ENCODE peak calls at places on chromosome 20, in ten cellular contexts. One of them, this sample, is unnamed.

GRCh38 chr20:5886788-5887187 is 63.5 kb downstream of the TRMT6 start:
- DNase-seq in NK-92 treated with Interleukin-12 subunit alpha and Interleukin-12 subunit beta, amount 100 ng/mL, for 24 hours: no peak
- DNase-seq in ELR: no peak
- DNase-seq in activated T-cell treated with anti-CD3 and anti-CD28 coated beads for 4 hours: no peak
- DNase-seq in A549: no peak
- DNase-seq in endothelial cell: no peak
- DNase-seq in CD8-positive, alpha-beta memory T cell: no peak
- DNase-seq in CD4-positive, alpha-beta memory T cell: no peak
- DNase-seq in GM13976: no peak
- DNase-seq in sciatic nerve: no peak
- DNase-seq in this sample: no peak

GRCh38 chr20:57570145-57570850 is 9.4 kb downstream of the PCK1 start:
- DNase-seq in NK-92 treated with Interleukin-12 subunit alpha and Interleukin-12 subunit beta, amount 100 ng/mL, for 24 hours: no peak
- DNase-seq in ELR: no peak
- DNase-seq in activated T-cell treated with anti-CD3 and anti-CD28 coated beads for 4 hours: no peak
- DNase-seq in A549: no peak
- DNase-seq in endothelial cell: no peak
- DNase-seq in CD8-positive, alpha-beta memory T cell: no peak
- DNase-seq in CD4-positive, alpha-beta memory T cell: no peak
- DNase-seq in GM13976: no peak
- DNase-seq in sciatic nerve: no peak
- DNase-seq in this sample: no peak

GRCh38 chr20:53926428-53927028 is 143.9 kb downstream of the BCAS1 start:
- DNase-seq in NK-92 treated with Interleukin-12 subunit alpha and Interleukin-12 subunit beta, amount 100 ng/mL, for 24 hours: no peak
- DNase-seq in ELR: peak; percentile 100
- DNase-seq in activated T-cell treated with anti-CD3 and anti-CD28 coated beads for 4 hours: no peak
- DNase-seq in A549: peak; percentile 68
- DNase-seq in endothelial cell: no peak
- DNase-seq in CD8-positive, alpha-beta memory T cell: no peak
- DNase-seq in CD4-positive, alpha-beta memory T cell: no peak
- DNase-seq in GM13976: peak; percentile 58
- DNase-seq in sciatic nerve: no peak
- DNase-seq in this sample: no peak

GRCh38 chr20:56630086-56630493 is 984 bp downstream of the TFAP2C start:
- DNase-seq in NK-92 treated with Interleukin-12 subunit alpha and Interleukin-12 subunit beta, amount 100 ng/mL, for 24 hours: no peak
- DNase-seq in ELR: peak; percentile 92
- DNase-seq in activated T-cell treated with anti-CD3 and anti-CD28 coated beads for 4 hours: no peak
- DNase-seq in A549: peak; percentile 88
- DNase-seq in endothelial cell: peak; percentile 87
- DNase-seq in CD8-positive, alpha-beta memory T cell: no peak
- DNase-seq in CD4-positive, alpha-beta memory T cell: no peak
- DNase-seq in GM13976: peak; percentile 51
- DNase-seq in sciatic nerve: no peak
- DNase-seq in this sample: no peak

GRCh38 chr20:52768649-52769048 is 203.5 kb upstream of the TSHZ2 start:
- DNase-seq in NK-92 treated with Interleukin-12 subunit alpha and Interleukin-12 subunit beta, amount 100 ng/mL, for 24 hours: no peak
- DNase-seq in ELR: no peak
- DNase-seq in activated T-cell treated with anti-CD3 and anti-CD28 coated beads for 4 hours: no peak
- DNase-seq in A549: no peak
- DNase-seq in endothelial cell: no peak
- DNase-seq in CD8-positive, alpha-beta memory T cell: no peak
- DNase-seq in CD4-positive, alpha-beta memory T cell: no peak
- DNase-seq in GM13976: no peak
- DNase-seq in sciatic nerve: no peak
- DNase-seq in this sample: no peak

GRCh38 chr20:47576516-47577033 is 74.9 kb downstream of the NCOA3 start:
- DNase-seq in NK-92 treated with Interleukin-12 subunit alpha and Interleukin-12 subunit beta, amount 100 ng/mL, for 24 hours: no peak
- DNase-seq in ELR: peak; percentile 89
- DNase-seq in activated T-cell treated with anti-CD3 and anti-CD28 coated beads for 4 hours: no peak
- DNase-seq in A549: peak; percentile 81
- DNase-seq in endothelial cell: peak; percentile 31
- DNase-seq in CD8-positive, alpha-beta memory T cell: no peak
- DNase-seq in CD4-positive, alpha-beta memory T cell: no peak
- DNase-seq in GM13976: peak; percentile 65
- DNase-seq in sciatic nerve: peak; percentile 66
- DNase-seq in this sample: peak; percentile 13

GRCh38 chr20:45067558-45067957 is 33.4 kb downstream of the KCNS1 start:
- DNase-seq in NK-92 treated with Interleukin-12 subunit alpha and Interleukin-12 subunit beta, amount 100 ng/mL, for 24 hours: no peak
- DNase-seq in ELR: peak; percentile 43
- DNase-seq in activated T-cell treated with anti-CD3 and anti-CD28 coated beads for 4 hours: no peak
- DNase-seq in A549: no peak
- DNase-seq in endothelial cell: no peak
- DNase-seq in CD8-positive, alpha-beta memory T cell: no peak
- DNase-seq in CD4-positive, alpha-beta memory T cell: no peak
- DNase-seq in GM13976: no peak
- DNase-seq in sciatic nerve: no peak
- DNase-seq in this sample: no peak

GRCh38 chr20:57451759-57452661 is 60.8 kb downstream of the RBM38 start:
- DNase-seq in NK-92 treated with Interleukin-12 subunit alpha and Interleukin-12 subunit beta, amount 100 ng/mL, for 24 hours: no peak
- DNase-seq in ELR: no peak
- DNase-seq in activated T-cell treated with anti-CD3 and anti-CD28 coated beads for 4 hours: no peak
- DNase-seq in A549: no peak
- DNase-seq in endothelial cell: no peak
- DNase-seq in CD8-positive, alpha-beta memory T cell: no peak
- DNase-seq in CD4-positive, alpha-beta memory T cell: peak; percentile 43
- DNase-seq in GM13976: peak; percentile 60
- DNase-seq in sciatic nerve: no peak
- DNase-seq in this sample: peak; percentile 26

GRCh38 chr20:61636531-61637116 is 384.6 kb downstream of the CDH4 start:
- DNase-seq in NK-92 treated with Interleukin-12 subunit alpha and Interleukin-12 subunit beta, amount 100 ng/mL, for 24 hours: no peak
- DNase-seq in ELR: no peak
- DNase-seq in activated T-cell treated with anti-CD3 and anti-CD28 coated beads for 4 hours: no peak
- DNase-seq in A549: no peak
- DNase-seq in endothelial cell: no peak
- DNase-seq in CD8-positive, alpha-beta memory T cell: no peak
- DNase-seq in CD4-positive, alpha-beta memory T cell: no peak
- DNase-seq in GM13976: no peak
- DNase-seq in sciatic nerve: no peak
- DNase-seq in this sample: no peak

GRCh38 chr20:40565681-40566040 is 123.4 kb downstream of the MAFB start:
- DNase-seq in NK-92 treated with Interleukin-12 subunit alpha and Interleukin-12 subunit beta, amount 100 ng/mL, for 24 hours: no peak
- DNase-seq in ELR: no peak
- DNase-seq in activated T-cell treated with anti-CD3 and anti-CD28 coated beads for 4 hours: no peak
- DNase-seq in A549: no peak
- DNase-seq in endothelial cell: no peak
- DNase-seq in CD8-positive, alpha-beta memory T cell: no peak
- DNase-seq in CD4-positive, alpha-beta memory T cell: no peak
- DNase-seq in GM13976: no peak
- DNase-seq in sciatic nerve: no peak
- DNase-seq in this sample: no peak

GRCh38 chr20:47568019-47568418 is 66.3 kb downstream of the NCOA3 start:
- DNase-seq in NK-92 treated with Interleukin-12 subunit alpha and Interleukin-12 subunit beta, amount 100 ng/mL, for 24 hours: no peak
- DNase-seq in ELR: peak; percentile 43
- DNase-seq in activated T-cell treated with anti-CD3 and anti-CD28 coated beads for 4 hours: no peak
- DNase-seq in A549: no peak
- DNase-seq in endothelial cell: no peak
- DNase-seq in CD8-positive, alpha-beta memory T cell: no peak
- DNase-seq in CD4-positive, alpha-beta memory T cell: no peak
- DNase-seq in GM13976: no peak
- DNase-seq in sciatic nerve: no peak
- DNase-seq in this sample: no peak

GRCh38 chr20:10793741-10794140 is 119.9 kb upstream of the JAG1 start:
- DNase-seq in NK-92 treated with Interleukin-12 subunit alpha and Interleukin-12 subunit beta, amount 100 ng/mL, for 24 hours: no peak
- DNase-seq in ELR: no peak
- DNase-seq in activated T-cell treated with anti-CD3 and anti-CD28 coated beads for 4 hours: no peak
- DNase-seq in A549: no peak
- DNase-seq in endothelial cell: no peak
- DNase-seq in CD8-positive, alpha-beta memory T cell: no peak
- DNase-seq in CD4-positive, alpha-beta memory T cell: no peak
- DNase-seq in GM13976: no peak
- DNase-seq in sciatic nerve: no peak
- DNase-seq in this sample: no peak

GRCh38 chr20:17636523-17637412 is 45.3 kb downstream of the RRBP1 start:
- DNase-seq in NK-92 treated with Interleukin-12 subunit alpha and Interleukin-12 subunit beta, amount 100 ng/mL, for 24 hours: no peak
- DNase-seq in ELR: no peak
- DNase-seq in activated T-cell treated with anti-CD3 and anti-CD28 coated beads for 4 hours: no peak
- DNase-seq in A549: no peak
- DNase-seq in endothelial cell: no peak
- DNase-seq in CD8-positive, alpha-beta memory T cell: no peak
- DNase-seq in CD4-positive, alpha-beta memory T cell: no peak
- DNase-seq in GM13976: no peak
- DNase-seq in sciatic nerve: no peak
- DNase-seq in this sample: no peak

GRCh38 chr20:51022803-51023616 is at the start of gene KCNG1:
- DNase-seq in NK-92 treated with Interleukin-12 subunit alpha and Interleukin-12 subunit beta, amount 100 ng/mL, for 24 hours: no peak
- DNase-seq in ELR: peak; percentile 90
- DNase-seq in activated T-cell treated with anti-CD3 and anti-CD28 coated beads for 4 hours: peak; percentile 14
- DNase-seq in A549: peak; percentile 93
- DNase-seq in endothelial cell: peak; percentile 81
- DNase-seq in CD8-positive, alpha-beta memory T cell: no peak
- DNase-seq in CD4-positive, alpha-beta memory T cell: no peak
- DNase-seq in GM13976: peak; percentile 87
- DNase-seq in sciatic nerve: no peak
- DNase-seq in this sample: peak; percentile 26

GRCh38 chr20:4858000-4858399 is 136.3 kb downstream of the PRND start:
- DNase-seq in NK-92 treated with Interleukin-12 subunit alpha and Interleukin-12 subunit beta, amount 100 ng/mL, for 24 hours: no peak
- DNase-seq in ELR: no peak
- DNase-seq in activated T-cell treated with anti-CD3 and anti-CD28 coated beads for 4 hours: no peak
- DNase-seq in A549: no peak
- DNase-seq in endothelial cell: no peak
- DNase-seq in CD8-positive, alpha-beta memory T cell: no peak
- DNase-seq in CD4-positive, alpha-beta memory T cell: no peak
- DNase-seq in GM13976: no peak
- DNase-seq in sciatic nerve: no peak
- DNase-seq in this sample: no peak

GRCh38 chr20:15627501-15627903 is 945.7 kb downstream of the KIF16B start:
- DNase-seq in NK-92 treated with Interleukin-12 subunit alpha and Interleukin-12 subunit beta, amount 100 ng/mL, for 24 hours: no peak
- DNase-seq in ELR: no peak
- DNase-seq in activated T-cell treated with anti-CD3 and anti-CD28 coated beads for 4 hours: no peak
- DNase-seq in A549: no peak
- DNase-seq in endothelial cell: no peak
- DNase-seq in CD8-positive, alpha-beta memory T cell: no peak
- DNase-seq in CD4-positive, alpha-beta memory T cell: no peak
- DNase-seq in GM13976: no peak
- DNase-seq in sciatic nerve: no peak
- DNase-seq in this sample: no peak

GRCh38 chr20:43442310-43442880 is 15.3 kb upstream of the SRSF6 start:
- DNase-seq in NK-92 treated with Interleukin-12 subunit alpha and Interleukin-12 subunit beta, amount 100 ng/mL, for 24 hours: no peak
- DNase-seq in ELR: peak; percentile 51
- DNase-seq in activated T-cell treated with anti-CD3 and anti-CD28 coated beads for 4 hours: no peak
- DNase-seq in A549: peak; percentile 51
- DNase-seq in endothelial cell: no peak
- DNase-seq in CD8-positive, alpha-beta memory T cell: no peak
- DNase-seq in CD4-positive, alpha-beta memory T cell: no peak
- DNase-seq in GM13976: no peak
- DNase-seq in sciatic nerve: no peak
- DNase-seq in this sample: no peak

GRCh38 chr20:684676-685319 is 9.2 kb upstream of the SCRT2 start:
- DNase-seq in NK-92 treated with Interleukin-12 subunit alpha and Interleukin-12 subunit beta, amount 100 ng/mL, for 24 hours: no peak
- DNase-seq in ELR: no peak
- DNase-seq in activated T-cell treated with anti-CD3 and anti-CD28 coated beads for 4 hours: no peak
- DNase-seq in A549: no peak
- DNase-seq in endothelial cell: no peak
- DNase-seq in CD8-positive, alpha-beta memory T cell: no peak
- DNase-seq in CD4-positive, alpha-beta memory T cell: no peak
- DNase-seq in GM13976: no peak
- DNase-seq in sciatic nerve: no peak
- DNase-seq in this sample: no peak

GRCh38 chr20:35697696-35698297 is 1.4 kb downstream of the NFS1 start:
- DNase-seq in NK-92 treated with Interleukin-12 subunit alpha and Interleukin-12 subunit beta, amount 100 ng/mL, for 24 hours: no peak
- DNase-seq in ELR: no peak
- DNase-seq in activated T-cell treated with anti-CD3 and anti-CD28 coated beads for 4 hours: no peak
- DNase-seq in A549: no peak
- DNase-seq in endothelial cell: no peak
- DNase-seq in CD8-positive, alpha-beta memory T cell: no peak
- DNase-seq in CD4-positive, alpha-beta memory T cell: no peak
- DNase-seq in GM13976: no peak
- DNase-seq in sciatic nerve: peak; percentile 3
- DNase-seq in this sample: no peak

GRCh38 chr20:50445367-50446151 is 64.6 kb upstream of the PTPN1 start:
- DNase-seq in NK-92 treated with Interleukin-12 subunit alpha and Interleukin-12 subunit beta, amount 100 ng/mL, for 24 hours: no peak
- DNase-seq in ELR: no peak
- DNase-seq in activated T-cell treated with anti-CD3 and anti-CD28 coated beads for 4 hours: no peak
- DNase-seq in A549: no peak
- DNase-seq in endothelial cell: no peak
- DNase-seq in CD8-positive, alpha-beta memory T cell: no peak
- DNase-seq in CD4-positive, alpha-beta memory T cell: no peak
- DNase-seq in GM13976: no peak
- DNase-seq in sciatic nerve: no peak
- DNase-seq in this sample: no peak

GRCh38 chr20:52972190-52972937 is at the start of gene TSHZ2:
- DNase-seq in NK-92 treated with Interleukin-12 subunit alpha and Interleukin-12 subunit beta, amount 100 ng/mL, for 24 hours: no peak
- DNase-seq in ELR: no peak
- DNase-seq in activated T-cell treated with anti-CD3 and anti-CD28 coated beads for 4 hours: peak; percentile 23
- DNase-seq in A549: no peak
- DNase-seq in endothelial cell: peak; percentile 30
- DNase-seq in CD8-positive, alpha-beta memory T cell: no peak
- DNase-seq in CD4-positive, alpha-beta memory T cell: peak; percentile 48
- DNase-seq in GM13976: no peak
- DNase-seq in sciatic nerve: peak; percentile 60
- DNase-seq in this sample: no peak

This sample was measured in immature natural killer cell.